ENCODE peak calls at places on chromosome 7, in four cellular contexts. J, W, B and D are unnamed samples. For H3K4me1, the result is how much of the 10 kb centered on the place peaks cover.

GRCh38 chr7:31478744-31479143 is 35.1 kb upstream of the ITPRID1 start:
- DNase-seq in J (no peak), W (no peak), B (no peak), D (no peak)

GRCh38 chr7:150381096-150381495 is 2.0 kb downstream of the ZNF775 start:
- DNase-seq in J (no peak), W (no peak), B (no peak), D (no peak)

GRCh38 chr7:4245135-4245865 is 436.8 kb upstream of the FOXK1 start:
- DNase-seq in J (no peak), W (no peak), B (no peak), D (no peak)

GRCh38 chr7:56538541-56539429 is 422.6 kb upstream of the NUPR2 start:
- DNase-seq in J (no peak), W (no peak), B (no peak), D (peak)

GRCh38 chr7:77538186-77538907 is 1.3 kb downstream of the PTPN12 start:
- DNase-seq in J (peak), W (peak), B (no peak), D (peak)

GRCh38 chr7:140841316-140841715 is 83.4 kb downstream of the BRAF start:
- DNase-seq in J (no peak), W (no peak), B (no peak), D (no peak)

GRCh38 chr7:42876182-42877068 is 35.4 kb downstream of the C7orf25 start:
- DNase-seq in J (peak), W (peak), B (peak), D (no peak)

GRCh38 chr7:10412426-10413019 is 561.1 kb upstream of the PHF14 start:
- DNase-seq in J (no peak), W (no peak), B (no peak), D (no peak)

GRCh38 chr7:96778263-96778662 is 68.6 kb upstream of the SEM1 start:
- DNase-seq in J (no peak), W (no peak), B (no peak), D (no peak)

GRCh38 chr7:112416127-112416526 is 34.1 kb upstream of the IFRD1 start:
- DNase-seq in J (no peak), W (no peak), B (no peak), D (no peak)

GRCh38 chr7:115632636-115633035 is 397.9 kb downstream of the TFEC start:
- DNase-seq in J (no peak), W (no peak), B (no peak), D (no peak)

GRCh38 chr7:96388166-96388565 is 66.3 kb upstream of the SLC25A13 start:
- DNase-seq in J (no peak), W (no peak), B (no peak), D (no peak)

GRCh38 chr7:66043681-66044497 is 31.7 kb upstream of the ASL start:
- DNase-seq in J (peak), W (no peak), B (peak), D (no peak)

GRCh38 chr7:156456503-156457115 is 184.0 kb upstream of the RNF32 start:
- DNase-seq in J (no peak), W (no peak), B (no peak), D (no peak)

GRCh38 chr7:157018997-157019591 is 8.6 kb upstream of the MNX1 start:
- DNase-seq in J (no peak), W (no peak), B (no peak), D (no peak)

GRCh38 chr7:1918063-1918645 is 248.1 kb downstream of the ELFN1 start:
- DNase-seq in J (no peak), W (no peak), B (no peak), D (no peak)

GRCh38 chr7:137642467-137642866 is 204.3 kb downstream of the DGKI start:
- DNase-seq in J (no peak), W (no peak), B (no peak), D (no peak)

GRCh38 chr7:82961240-82961639 is 201.4 kb downstream of the PCLO start:
- DNase-seq in J (no peak), W (no peak), B (no peak), D (no peak)

GRCh38 chr7:50331564-50332208 is 27.2 kb downstream of the IKZF1 start:
- DNase-seq in J (no peak), W (no peak), B (peak), D (no peak)

GRCh38 chr7:50329775-50330174 is 25.3 kb downstream of the IKZF1 start:
- DNase-seq in J (no peak), W (no peak), B (no peak), D (no peak)

GRCh38 chr7:50330254-50330653 is 25.7 kb downstream of the IKZF1 start:
- DNase-seq in J (no peak), W (no peak), B (no peak), D (no peak)

GRCh38 chr7:50332241-50333176 is 28.0 kb downstream of the IKZF1 start:
- DNase-seq in J (no peak), W (no peak), B (no peak), D (no peak)

DNA sequence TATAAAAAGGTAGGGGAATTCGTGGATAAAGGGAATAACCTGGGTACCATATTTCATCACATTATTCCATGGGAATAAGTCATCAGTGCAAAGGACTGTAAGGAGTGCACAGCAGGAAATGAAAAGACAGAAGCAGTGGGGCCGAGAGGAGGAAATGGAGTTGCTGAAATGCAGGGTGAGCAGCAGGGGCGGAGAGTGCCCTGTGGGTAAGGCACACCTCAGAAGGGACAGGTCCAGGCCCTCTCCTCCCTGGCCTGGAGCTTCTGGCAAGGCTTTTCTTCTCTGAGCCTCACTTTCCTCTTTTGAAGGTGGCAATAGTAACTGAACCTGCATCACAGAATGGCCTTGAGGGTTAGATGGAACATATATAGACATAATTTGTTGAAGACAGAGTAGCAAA is 26.2 kb downstream of the IKZF1 start:
- DNase-seq in J (no peak), W (no peak), B (no peak), D (no peak)
- H3K4me1 ChIP-seq in J (under half), W (under half), B (half or more), D (under half)

GRCh38 chr7:129859188-129859587 is 93.6 kb downstream of the UBE2H start:
- DNase-seq in J (no peak), W (no peak), B (no peak), D (no peak)
- H3K4me1 ChIP-seq in J (half or more), W (half or more), B (under half), D (half or more)

GRCh38 chr7:123126171-123126570 is 73.6 kb downstream of the SLC13A1 start:
- DNase-seq in J (no peak), W (no peak), B (no peak), D (no peak)
- H3K4me1 ChIP-seq in J (under half), W (under half), B (under half), D (under half)

DNA sequence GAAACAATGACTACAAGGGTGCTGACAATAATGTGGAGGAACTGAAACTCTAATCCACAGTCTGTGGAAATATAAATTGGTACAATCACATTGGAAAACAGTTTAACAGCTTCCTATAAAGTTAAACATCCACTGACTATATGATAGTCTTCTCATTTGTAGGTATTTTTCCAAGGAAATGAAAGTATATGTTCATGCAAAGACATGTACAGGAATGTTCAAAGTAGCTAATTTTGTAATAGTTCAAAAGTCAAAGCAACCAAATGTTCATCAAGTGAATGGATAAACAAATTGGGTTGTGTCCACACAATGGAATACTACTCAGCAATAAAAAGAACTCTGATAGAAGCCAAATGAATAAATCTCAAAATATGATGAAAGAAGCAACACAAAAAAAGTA is 626.0 kb upstream of the IGFBP3 start:
- DNase-seq in J (no peak), W (no peak), B (no peak), D (no peak)
- H3K4me1 ChIP-seq in J (under half), W (under half), B (under half), D (under half)

GRCh38 chr7:131370523-131370968 is 42.9 kb downstream of the MKLN1 start:
- DNase-seq in J (no peak), W (no peak), B (peak), D (no peak)

GRCh38 chr7:131369354-131369753 is 41.7 kb downstream of the MKLN1 start:
- DNase-seq in J (no peak), W (no peak), B (no peak), D (no peak)

GRCh38 chr7:131371411-131371810 is 43.7 kb downstream of the MKLN1 start:
- DNase-seq in J (no peak), W (no peak), B (no peak), D (no peak)

GRCh38 chr7:131374821-131375220 is 47.1 kb downstream of the MKLN1 start:
- DNase-seq in J (no peak), W (no peak), B (no peak), D (no peak)

GRCh38 chr7:131372554-131372953 is 44.9 kb downstream of the MKLN1 start:
- DNase-seq in J (no peak), W (no peak), B (no peak), D (no peak)
- H3K4me1 ChIP-seq in J (under half), W (under half), B (under half), D (under half)

GRCh38 chr7:92698237-92698841 is 108.1 kb upstream of the FAM133B start:
- DNase-seq in J (peak), W (no peak), B (no peak), D (no peak)
- H3K4me1 ChIP-seq in J (under half), W (under half), B (under half), D (under half)

GRCh38 chr7:55526770-55527169 is 45.5 kb downstream of the VOPP1 start:
- DNase-seq in J (peak), W (no peak), B (no peak), D (no peak)

GRCh38 chr7:55523366-55523765 is 48.9 kb downstream of the VOPP1 start:
- DNase-seq in J (peak), W (no peak), B (no peak), D (no peak)

GRCh38 chr7:55524558-55525310 is 47.6 kb downstream of the VOPP1 start:
- DNase-seq in J (peak), W (no peak), B (no peak), D (no peak)

GRCh38 chr7:55527314-55527713 is 45.0 kb downstream of the VOPP1 start:
- DNase-seq in J (no peak), W (no peak), B (no peak), D (no peak)

GRCh38 chr7:55526329-55526728 is 46.0 kb downstream of the VOPP1 start:
- DNase-seq in J (peak), W (no peak), B (no peak), D (no peak)
- H3K4me1 ChIP-seq in J (under half), W (under half), B (under half), D (under half)